ENCODE peak calls at places on chromosomes 2 and 18, in five cellular contexts. O, Q, F, L and B are unnamed samples.
A peak's percentile ranks its signal among the peaks of the same experiment; 100 is the strongest.

GRCh38 chr18:8937112-8937641 is 165.3 kb upstream of the NDUFV2 start:
- DNase-seq in O (no peak), Q (no peak), F (no peak), L (no peak), B (no peak)

GRCh38 chr2:173037245-173038106 is 38.2 kb upstream of the MAP3K20 start:
- DNase-seq in O (no peak), Q (no peak), F (no peak), L (peak; percentile 57), B (no peak)

GRCh38 chr2:2333076-2333475 is 2.0 kb upstream of the MYT1L start:
- DNase-seq in O (no peak), Q (no peak), F (no peak), L (no peak), B (peak; percentile 73)

GRCh38 chr2:215027775-215028174 is 110.7 kb downstream of the ABCA12 start:
- DNase-seq in O (no peak), Q (no peak), F (no peak), L (no peak), B (no peak)

GRCh38 chr2:10500601-10501361 is 52.7 kb upstream of the ODC1 start:
- DNase-seq in O (no peak), Q (no peak), F (no peak), L (peak; percentile 14), B (no peak)

GRCh38 chr2:31217465-31218200 is at the start of gene CAPN14:
- DNase-seq in O (no peak), Q (no peak), F (no peak), L (no peak), B (no peak)

GRCh38 chr2:128026422-128027277 is 1.2 kb downstream of the SAP130 start:
- DNase-seq in O (no peak), Q (no peak), F (no peak), L (no peak), B (no peak)

GRCh38 chr2:23988371-23988770 is 21.5 kb upstream of the MFSD2B start:
- DNase-seq in O (peak; percentile 22), Q (no peak), F (no peak), L (no peak), B (no peak)

GRCh38 chr18:79851981-79852380 is 54.2 kb downstream of the KCNG2 start:
- DNase-seq in O (no peak), Q (no peak), F (no peak), L (no peak), B (no peak)

GRCh38 chr2:73203055-73203681 is 794 bp downstream of the NOTO start:
- DNase-seq in O (no peak), Q (no peak), F (no peak), L (no peak), B (no peak)

GRCh38 chr2:121335294-121336290 is 50.6 kb upstream of the TFCP2L1 start:
- DNase-seq in O (no peak), Q (no peak), F (no peak), L (no peak), B (no peak)

GRCh38 chr18:9631814-9632496 is 17.6 kb upstream of the PPP4R1 start:
- DNase-seq in O (peak; percentile 64), Q (no peak), F (no peak), L (no peak), B (no peak)

GRCh38 chr2:60725466-60725865 is 30.6 kb upstream of the PAPOLG start:
- DNase-seq in O (no peak), Q (no peak), F (no peak), L (no peak), B (no peak)

GRCh38 chr18:5890606-5891360 is 4.5 kb downstream of the TMEM200C start:
- DNase-seq in O (no peak), Q (peak; percentile 6), F (no peak), L (peak; percentile 29), B (peak; percentile 48)

GRCh38 chr18:69387181-69387580 is 13.5 kb upstream of the DOK6 start:
- DNase-seq in O (no peak), Q (no peak), F (no peak), L (no peak), B (no peak)

GRCh38 chr2:10432315-10433181 is 15.6 kb downstream of the ODC1 start:
- DNase-seq in O (no peak), Q (no peak), F (no peak), L (peak; percentile 75), B (no peak)

GRCh38 chr2:205730701-205731271 is 48.5 kb downstream of the NRP2 start:
- DNase-seq in O (no peak), Q (no peak), F (no peak), L (no peak), B (no peak)

GRCh38 chr2:207448006-207448405 is 81.8 kb upstream of the CREB1 start:
- DNase-seq in O (no peak), Q (no peak), F (no peak), L (no peak), B (no peak)

GRCh38 chr2:129876576-129876975 is 102.9 kb upstream of the RAB6C start:
- DNase-seq in O (no peak), Q (no peak), F (no peak), L (no peak), B (no peak)

GRCh38 chr2:174445248-174445647 is 41.6 kb downstream of the GPR155 start:
- DNase-seq in O (no peak), Q (no peak), F (no peak), L (no peak), B (no peak)

GRCh38 chr2:201127570-201127969 is 11.6 kb downstream of the CFLAR start:
- DNase-seq in O (no peak), Q (peak; percentile 36), F (no peak), L (no peak), B (peak; percentile 61)

GRCh38 chr2:207505728-207506127 is 24.0 kb upstream of the CREB1 start:
- DNase-seq in O (peak; percentile 87), Q (no peak), F (no peak), L (no peak), B (no peak)

GRCh38 chr2:75577280-75577679 is 16.5 kb upstream of the EVA1A start:
- DNase-seq in O (no peak), Q (no peak), F (no peak), L (no peak), B (no peak)

GRCh38 chr2:27390822-27391679 is 10.5 kb upstream of the ZNF513 start:
- DNase-seq in O (no peak), Q (no peak), F (no peak), L (no peak), B (no peak)

GRCh38 chr2:24820598-24821432 is 27.6 kb downstream of the CENPO start:
- DNase-seq in O (no peak), Q (no peak), F (no peak), L (peak; percentile 16), B (no peak)

GRCh38 chr2:33205693-33206434 is 259.1 kb downstream of the LTBP1 start:
- DNase-seq in O (no peak), Q (no peak), F (no peak), L (no peak), B (no peak)

GRCh38 chr2:196851068-196851467 is 41.9 kb upstream of the C2orf66 start:
- DNase-seq in O (no peak), Q (no peak), F (no peak), L (no peak), B (no peak)

GRCh38 chr2:127581516-127582490 is 46.3 kb downstream of the MYO7B start:
- DNase-seq in O (no peak), Q (no peak), F (no peak), L (no peak), B (no peak)

GRCh38 chr18:58024139-58024538 is 19.9 kb upstream of the NEDD4L start:
- DNase-seq in O (no peak), Q (no peak), F (no peak), L (no peak), B (no peak)

GRCh38 chr2:30232027-30232800 is 880 bp downstream of the LBH start:
- DNase-seq in O (no peak), Q (peak; percentile 71), F (no peak), L (peak; percentile 59), B (no peak)

GRCh38 chr2:69659349-69659748 is 15.8 kb upstream of the AAK1 start:
- DNase-seq in O (no peak), Q (no peak), F (no peak), L (no peak), B (no peak)

GRCh38 chr2:206323033-206323432 is 48.6 kb downstream of the ZDBF2 start:
- DNase-seq in O (no peak), Q (no peak), F (no peak), L (no peak), B (no peak)

GRCh38 chr2:234426616-234427015 is 70.3 kb downstream of the ARL4C start:
- DNase-seq in O (no peak), Q (no peak), F (no peak), L (no peak), B (no peak)
- H3K27ac ChIP-seq in O (peak overlapping the region; percentile 69), Q (peak overlapping the region; percentile 87), F (no peak overlapping the region), L (peak overlapping the region; percentile 24), B (no peak overlapping the region)

GRCh38 chr18:3654442-3655253 is 204.7 kb downstream of the TGIF1 start:
- DNase-seq in O (no peak), Q (no peak), F (no peak), L (no peak), B (no peak)

GRCh38 chr18:3652380-3653262 is 202.6 kb downstream of the TGIF1 start:
- DNase-seq in O (peak; percentile 97), Q (no peak), F (no peak), L (peak; percentile 79), B (peak; percentile 54)

GRCh38 chr18:3653859-3654441 is 204.0 kb downstream of the TGIF1 start:
- DNase-seq in O (peak; percentile 43), Q (no peak), F (no peak), L (no peak), B (no peak)

GRCh38 chr18:3655254-3655554 is 205.2 kb downstream of the TGIF1 start:
- DNase-seq in O (no peak), Q (no peak), F (no peak), L (no peak), B (no peak)

GRCh38 chr18:3653263-3653858 is 203.4 kb downstream of the TGIF1 start:
- DNase-seq in O (no peak), Q (no peak), F (no peak), L (no peak), B (no peak)
- H3K27ac ChIP-seq in O (peak overlapping the region; percentile 100), Q (no peak overlapping the region), F (no peak overlapping the region), L (peak overlapping the region; percentile 58), B (peak overlapping the region; percentile 37)

DNA sequence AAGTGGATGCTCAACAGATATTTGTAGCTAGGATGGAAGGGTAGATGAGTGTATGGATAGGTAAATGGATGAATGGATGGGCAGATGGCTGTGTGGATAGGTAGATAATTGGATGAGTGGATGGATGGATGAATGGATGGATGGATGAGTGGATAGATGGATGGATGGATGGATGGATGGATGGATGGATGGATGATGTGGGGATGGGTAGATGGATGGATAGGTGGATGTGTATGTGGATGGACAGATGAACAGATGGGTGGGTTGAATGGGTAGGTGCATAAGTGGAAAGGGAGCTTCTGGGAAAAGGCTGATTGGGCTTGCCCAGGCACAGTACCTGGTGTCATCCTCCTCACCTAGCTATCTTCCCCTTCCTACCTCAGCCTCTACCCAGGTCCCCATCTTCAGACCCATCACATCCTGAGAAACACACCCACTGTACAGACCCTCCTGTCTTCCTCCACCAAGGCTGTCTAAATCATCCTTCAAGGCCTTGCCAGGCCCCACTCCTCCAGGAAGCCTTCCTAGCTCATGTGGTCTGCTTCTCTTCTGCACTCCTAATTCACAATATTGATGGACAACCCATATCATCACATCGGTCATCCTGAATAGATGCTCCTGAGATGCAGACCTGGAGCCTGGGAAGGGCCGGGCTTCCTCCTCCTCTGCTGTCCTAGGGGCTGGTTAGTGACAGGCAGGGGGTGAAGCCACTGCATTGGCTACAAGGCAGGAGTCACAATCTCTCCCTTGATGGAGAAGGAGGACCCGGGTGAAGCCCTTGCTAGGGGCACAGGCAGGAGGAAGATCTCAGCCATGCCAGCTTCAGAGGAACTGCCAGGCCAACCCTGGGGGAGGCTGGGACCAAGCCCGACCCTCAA is 49.4 kb downstream of the SMAD7 start:
- DNase-seq in O (no peak), Q (no peak), F (no peak), L (no peak), B (no peak)
- H3K27ac ChIP-seq in O (no peak overlapping the region), Q (no peak overlapping the region), F (peak overlapping the region; percentile 52), L (peak overlapping the region; percentile 29), B (peak overlapping the region; percentile 53)

GRCh38 chr2:62410926-62411456 is 95.0 kb downstream of the TMEM17 start:
- DNase-seq in O (no peak), Q (no peak), F (no peak), L (no peak), B (no peak)
- H3K27ac ChIP-seq in O (no peak overlapping the region), Q (no peak overlapping the region), F (peak overlapping the region; percentile 79), L (no peak overlapping the region), B (peak overlapping the region; percentile 88)